ENCODE peak calls at places on chromosome 22, in eight cellular contexts. One of them, this sample, is unnamed.
A peak's percentile ranks its signal among the peaks of the same experiment; 100 is the strongest.

GRCh38 chr22:41382098-41382578 is 396 bp downstream of the TEF start:
- DNase-seq in fibroblast of the aortic adventitia: peak; percentile 51
- DNase-seq in HFFc6: no peak
- DNase-seq in fibroblast of pulmonary artery: peak; percentile 41
- DNase-seq in A549: peak; percentile 29
- DNase-seq in nephron progenitor cell: peak; percentile 83
- DNase-seq in GM23338: peak; percentile 73
- DNase-seq in glutamatergic neuron: peak; percentile 87
- DNase-seq in this sample: peak; percentile 69

GRCh38 chr22:17862646-17863181 is 88.4 kb upstream of the BID start:
- DNase-seq in GM23338: no peak
- DNase-seq in fibroblast of pulmonary artery: no peak
- DNase-seq in A549: no peak
- DNase-seq in HFFc6: no peak
- DNase-seq in nephron progenitor cell: no peak
- DNase-seq in fibroblast of the aortic adventitia: no peak
- DNase-seq in glutamatergic neuron: no peak
- DNase-seq in this sample: no peak

GRCh38 chr22:47692811-47693210 is 930.4 kb downstream of the TBC1D22A start:
- DNase-seq in glutamatergic neuron: no peak
- DNase-seq in GM23338: no peak
- DNase-seq in fibroblast of pulmonary artery: no peak
- DNase-seq in fibroblast of the aortic adventitia: no peak
- DNase-seq in A549: no peak
- DNase-seq in HFFc6: no peak
- DNase-seq in nephron progenitor cell: no peak
- DNase-seq in this sample: no peak

GRCh38 chr22:49090853-49091135 is 736.9 kb downstream of the BRD1 start:
- DNase-seq in fibroblast of pulmonary artery: no peak
- DNase-seq in GM23338: no peak
- DNase-seq in fibroblast of the aortic adventitia: no peak
- DNase-seq in HFFc6: no peak
- DNase-seq in A549: no peak
- DNase-seq in glutamatergic neuron: no peak
- DNase-seq in nephron progenitor cell: no peak
- DNase-seq in this sample: no peak

GRCh38 chr22:36900225-36900624 is 13.2 kb upstream of the CSF2RB start:
- DNase-seq in fibroblast of pulmonary artery: no peak
- DNase-seq in glutamatergic neuron: no peak
- DNase-seq in HFFc6: no peak
- DNase-seq in GM23338: no peak
- DNase-seq in fibroblast of the aortic adventitia: no peak
- DNase-seq in A549: no peak
- DNase-seq in nephron progenitor cell: no peak
- DNase-seq in this sample: no peak

GRCh38 chr22:25726241-25726640 is 15.7 kb upstream of the MYO18B start:
- DNase-seq in nephron progenitor cell: no peak
- DNase-seq in A549: no peak
- DNase-seq in glutamatergic neuron: no peak
- DNase-seq in fibroblast of the aortic adventitia: peak; percentile 36
- DNase-seq in fibroblast of pulmonary artery: peak; percentile 6
- DNase-seq in GM23338: no peak
- DNase-seq in HFFc6: no peak
- DNase-seq in this sample: no peak

GRCh38 chr22:28029201-28029948 is 110.3 kb upstream of the PITPNB start:
- DNase-seq in nephron progenitor cell: peak; percentile 49
- DNase-seq in fibroblast of pulmonary artery: peak; percentile 90
- DNase-seq in fibroblast of the aortic adventitia: peak; percentile 82
- DNase-seq in GM23338: peak; percentile 24
- DNase-seq in A549: peak; percentile 35
- DNase-seq in glutamatergic neuron: no peak
- DNase-seq in HFFc6: no peak
- DNase-seq in this sample: no peak

GRCh38 chr22:44994399-44995281 is 15.2 kb downstream of the PHF21B start:
- DNase-seq in GM23338: no peak
- DNase-seq in glutamatergic neuron: no peak
- DNase-seq in fibroblast of the aortic adventitia: no peak
- DNase-seq in fibroblast of pulmonary artery: no peak
- DNase-seq in A549: no peak
- DNase-seq in HFFc6: no peak
- DNase-seq in nephron progenitor cell: no peak
- DNase-seq in this sample: no peak

GRCh38 chr22:50525991-50526848 is 822 bp upstream of the SCO2 start:
- DNase-seq in fibroblast of pulmonary artery: peak; percentile 79
- DNase-seq in GM23338: peak; percentile 75
- DNase-seq in glutamatergic neuron: peak; percentile 91
- DNase-seq in nephron progenitor cell: peak; percentile 84
- DNase-seq in A549: peak; percentile 74
- DNase-seq in HFFc6: peak; percentile 44
- DNase-seq in fibroblast of the aortic adventitia: peak; percentile 64
- DNase-seq in this sample: peak; percentile 67

GRCh38 chr22:33024626-33025025 is 33.6 kb downstream of the SYN3 start:
- DNase-seq in glutamatergic neuron: no peak
- DNase-seq in A549: no peak
- DNase-seq in fibroblast of pulmonary artery: peak; percentile 40
- DNase-seq in GM23338: no peak
- DNase-seq in fibroblast of the aortic adventitia: no peak
- DNase-seq in nephron progenitor cell: no peak
- DNase-seq in HFFc6: no peak
- DNase-seq in this sample: no peak

GRCh38 chr22:41288245-41288946 is 2.4 kb upstream of the RANGAP1 start:
- DNase-seq in GM23338: peak; percentile 41
- DNase-seq in HFFc6: peak; percentile 76
- DNase-seq in fibroblast of the aortic adventitia: peak; percentile 82
- DNase-seq in nephron progenitor cell: no peak
- DNase-seq in fibroblast of pulmonary artery: peak; percentile 71
- DNase-seq in glutamatergic neuron: no peak
- DNase-seq in A549: peak; percentile 79
- DNase-seq in this sample: no peak

GRCh38 chr22:21697021-21697771 is 31.4 kb downstream of the PPIL2 start:
- DNase-seq in fibroblast of the aortic adventitia: no peak
- DNase-seq in fibroblast of pulmonary artery: no peak
- DNase-seq in nephron progenitor cell: no peak
- DNase-seq in glutamatergic neuron: no peak
- DNase-seq in A549: no peak
- DNase-seq in GM23338: no peak
- DNase-seq in HFFc6: no peak
- DNase-seq in this sample: no peak

GRCh38 chr22:44051961-44052360 is 27.9 kb downstream of the PARVB start:
- DNase-seq in glutamatergic neuron: no peak
- DNase-seq in GM23338: no peak
- DNase-seq in fibroblast of the aortic adventitia: no peak
- DNase-seq in A549: no peak
- DNase-seq in HFFc6: no peak
- DNase-seq in nephron progenitor cell: no peak
- DNase-seq in fibroblast of pulmonary artery: no peak
- DNase-seq in this sample: no peak

GRCh38 chr22:43183496-43184263 is 3.3 kb downstream of the TTLL12 start:
- DNase-seq in fibroblast of pulmonary artery: peak; percentile 90
- DNase-seq in glutamatergic neuron: no peak
- DNase-seq in nephron progenitor cell: no peak
- DNase-seq in HFFc6: no peak
- DNase-seq in A549: no peak
- DNase-seq in fibroblast of the aortic adventitia: peak; percentile 40
- DNase-seq in GM23338: no peak
- DNase-seq in this sample: no peak

GRCh38 chr22:23750374-23750743 is 553 bp downstream of the ZNF70 start:
- DNase-seq in nephron progenitor cell: no peak
- DNase-seq in HFFc6: no peak
- DNase-seq in A549: no peak
- DNase-seq in fibroblast of pulmonary artery: no peak
- DNase-seq in GM23338: no peak
- DNase-seq in glutamatergic neuron: no peak
- DNase-seq in fibroblast of the aortic adventitia: peak; percentile 46
- DNase-seq in this sample: no peak

GRCh38 chr22:23749747-23750373 is 1.1 kb downstream of the ZNF70 start:
- DNase-seq in glutamatergic neuron: no peak
- DNase-seq in nephron progenitor cell: no peak
- DNase-seq in fibroblast of pulmonary artery: peak; percentile 33
- DNase-seq in fibroblast of the aortic adventitia: peak; percentile 91
- DNase-seq in HFFc6: no peak
- DNase-seq in A549: no peak
- DNase-seq in GM23338: no peak
- DNase-seq in this sample: no peak

GRCh38 chr22:23751441-23751996 is 607 bp upstream of the ZNF70 start:
- DNase-seq in glutamatergic neuron: no peak
- DNase-seq in nephron progenitor cell: peak; percentile 41
- DNase-seq in GM23338: peak; percentile 69
- DNase-seq in fibroblast of pulmonary artery: no peak
- DNase-seq in A549: peak; percentile 58
- DNase-seq in HFFc6: no peak
- DNase-seq in fibroblast of the aortic adventitia: no peak
- DNase-seq in this sample: no peak

GRCh38 chr22:23752090-23752691 is 1.3 kb upstream of the ZNF70 start:
- DNase-seq in fibroblast of the aortic adventitia: no peak
- DNase-seq in glutamatergic neuron: no peak
- DNase-seq in HFFc6: no peak
- DNase-seq in GM23338: no peak
- DNase-seq in fibroblast of pulmonary artery: no peak
- DNase-seq in A549: peak; percentile 20
- DNase-seq in nephron progenitor cell: no peak
- DNase-seq in this sample: no peak

DNA sequence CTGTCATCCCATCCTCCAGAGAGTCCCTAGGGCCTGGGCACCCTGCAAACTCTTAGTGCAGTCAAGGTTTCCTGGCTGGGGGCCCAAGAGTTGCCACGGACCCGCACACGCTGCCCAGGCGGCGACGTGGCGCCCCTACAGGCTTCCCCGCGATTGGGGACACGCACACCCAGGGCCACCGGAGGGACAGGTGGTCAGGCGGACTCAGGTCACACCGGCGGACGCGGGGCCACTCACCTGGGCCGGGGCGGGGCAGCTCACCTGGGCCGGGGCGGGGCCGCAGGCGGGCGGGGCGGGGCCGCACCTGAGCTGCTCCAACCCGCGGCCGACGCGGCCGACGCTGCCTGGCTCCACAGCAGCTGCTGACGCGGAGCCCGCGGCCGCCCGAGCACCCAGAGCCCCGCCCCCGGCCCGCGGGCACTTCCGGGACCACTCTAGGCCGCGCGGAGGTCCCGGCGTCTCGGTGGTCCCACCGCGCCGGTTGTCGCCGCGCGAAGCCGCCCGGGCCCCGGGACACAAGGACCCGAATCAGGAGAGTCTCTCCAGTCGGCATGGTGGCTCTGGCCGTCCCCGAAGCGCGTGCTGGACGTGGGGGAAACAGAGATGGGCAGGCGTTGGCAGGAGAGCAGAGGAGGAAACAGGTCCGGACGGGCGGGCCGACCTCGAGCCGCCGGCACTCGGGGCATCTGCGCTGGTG is at the start of gene ZNF70:
- DNase-seq in nephron progenitor cell: peak; percentile 89
- DNase-seq in fibroblast of pulmonary artery: peak; percentile 72
- DNase-seq in fibroblast of the aortic adventitia: peak; percentile 66
- DNase-seq in A549: peak; percentile 82
- DNase-seq in GM23338: peak; percentile 96
- DNase-seq in glutamatergic neuron: peak; percentile 87
- DNase-seq in HFFc6: peak; percentile 37
- DNase-seq in this sample: peak; percentile 74
- TF ChIP-seq CTCF in nephron progenitor cell: no peak
- TF ChIP-seq CTCF in fibroblast of pulmonary artery: no peak
- TF ChIP-seq CTCF in fibroblast of the aortic adventitia: peak; percentile 9
- TF ChIP-seq CTCF in A549: peak; percentile 10
- TF ChIP-seq CTCF in GM23338: no peak
- TF ChIP-seq CTCF in glutamatergic neuron: no peak
- TF ChIP-seq CTCF in HFFc6: peak; percentile 58
- TF ChIP-seq CTCF in this sample: peak; percentile 37

GRCh38 chr22:20027966-20028854 is 7.3 kb downstream of the TANGO2 start:
- DNase-seq in nephron progenitor cell: no peak
- DNase-seq in A549: peak; percentile 15
- DNase-seq in glutamatergic neuron: peak; percentile 25
- DNase-seq in HFFc6: peak; percentile 14
- DNase-seq in fibroblast of the aortic adventitia: peak; percentile 28
- DNase-seq in GM23338: no peak
- DNase-seq in fibroblast of pulmonary artery: peak; percentile 37
- DNase-seq in this sample: no peak
- TF ChIP-seq CTCF in nephron progenitor cell: no peak
- TF ChIP-seq CTCF in A549: peak; percentile 17
- TF ChIP-seq CTCF in glutamatergic neuron: peak; percentile 53
- TF ChIP-seq CTCF in HFFc6: peak; percentile 69
- TF ChIP-seq CTCF in fibroblast of the aortic adventitia: peak; percentile 49
- TF ChIP-seq CTCF in GM23338: peak; percentile 27
- TF ChIP-seq CTCF in fibroblast of pulmonary artery: peak; percentile 45
- TF ChIP-seq CTCF in this sample: peak; percentile 48

DNA sequence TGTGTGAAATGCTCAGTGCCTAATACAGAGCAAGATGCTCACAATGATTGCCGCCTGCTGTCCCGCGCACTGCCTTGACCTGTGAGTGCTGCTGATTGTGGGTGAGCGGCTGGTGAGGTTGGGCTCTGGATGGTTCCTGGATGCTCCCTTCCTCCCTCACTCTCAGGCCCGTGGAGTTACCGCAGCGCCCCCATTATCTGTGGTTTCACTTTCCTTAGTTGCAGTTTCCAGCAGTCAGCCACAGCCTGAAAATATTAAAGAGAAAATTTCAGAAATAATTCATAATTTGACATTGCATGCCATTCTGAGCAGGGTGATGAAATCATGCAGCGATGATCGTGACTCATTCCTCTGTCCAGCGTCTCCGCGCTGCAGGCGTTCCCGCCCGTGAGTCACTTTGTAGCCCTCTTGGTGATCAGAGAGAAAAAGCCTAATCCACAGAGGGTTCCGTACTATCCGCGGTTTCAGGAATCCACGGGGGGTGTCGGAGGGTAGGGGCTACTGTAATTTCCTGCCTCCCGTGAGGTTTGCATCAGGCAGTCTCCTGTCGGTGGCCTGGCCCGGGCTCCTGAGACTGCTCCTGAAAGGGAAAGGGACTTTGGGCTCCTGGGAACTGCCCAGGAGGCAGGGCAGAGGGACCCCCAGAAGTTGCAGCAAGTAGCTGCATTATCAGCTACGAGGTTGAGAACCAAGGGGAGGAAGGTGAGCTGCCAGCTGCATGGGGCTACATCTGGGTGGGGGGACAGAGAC is 10.6 kb downstream of the RPL3 start:
- DNase-seq in GM23338: peak; percentile 48
- DNase-seq in HFFc6: peak; percentile 90
- DNase-seq in fibroblast of pulmonary artery: peak; percentile 96
- DNase-seq in nephron progenitor cell: no peak
- DNase-seq in fibroblast of the aortic adventitia: peak; percentile 95
- DNase-seq in A549: peak; percentile 78
- DNase-seq in glutamatergic neuron: no peak
- DNase-seq in this sample: no peak
- TF ChIP-seq CTCF in GM23338: peak; percentile 52
- TF ChIP-seq CTCF in HFFc6: peak; percentile 32
- TF ChIP-seq CTCF in fibroblast of pulmonary artery: peak; percentile 13
- TF ChIP-seq CTCF in nephron progenitor cell: no peak
- TF ChIP-seq CTCF in fibroblast of the aortic adventitia: peak; percentile 24
- TF ChIP-seq CTCF in A549: no peak
- TF ChIP-seq CTCF in glutamatergic neuron: no peak
- TF ChIP-seq CTCF in this sample: no peak

DNA sequence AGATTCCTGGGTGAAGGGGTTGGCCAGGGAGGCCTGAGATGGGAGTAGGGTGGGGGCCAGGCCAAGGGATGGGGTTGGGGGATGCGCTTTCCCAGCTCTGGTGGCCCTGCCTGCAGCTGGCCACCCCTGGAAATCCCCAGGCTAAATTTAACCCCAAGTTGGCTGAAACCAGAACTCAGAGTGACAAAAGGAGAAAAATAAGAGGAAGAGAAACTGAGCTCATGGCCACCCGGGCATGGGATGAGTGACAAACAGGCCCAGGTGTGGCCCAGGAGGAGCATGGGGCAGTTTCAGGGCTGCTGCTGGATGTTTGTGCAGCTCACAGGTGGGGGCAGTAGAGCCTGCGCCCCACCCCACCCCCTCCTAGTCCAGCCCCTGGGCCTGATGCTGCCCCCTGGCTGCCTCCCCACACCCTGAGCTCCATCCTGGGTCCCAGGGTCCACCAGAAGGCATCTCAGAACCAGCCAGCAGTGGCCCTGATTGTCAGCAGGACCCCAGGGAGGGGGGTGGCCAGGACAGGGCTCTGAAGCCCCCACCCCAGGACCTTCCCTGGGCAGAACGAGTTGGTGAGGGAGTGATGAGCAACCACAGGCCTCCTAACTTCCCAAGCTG is 48.0 kb downstream of the IGLL5 start:
- DNase-seq in A549: no peak
- DNase-seq in GM23338: peak; percentile 24
- DNase-seq in fibroblast of the aortic adventitia: no peak
- DNase-seq in nephron progenitor cell: no peak
- DNase-seq in HFFc6: no peak
- DNase-seq in fibroblast of pulmonary artery: no peak
- DNase-seq in glutamatergic neuron: no peak
- DNase-seq in this sample: no peak
- TF ChIP-seq CTCF in A549: no peak
- TF ChIP-seq CTCF in GM23338: peak; percentile 48
- TF ChIP-seq CTCF in fibroblast of the aortic adventitia: no peak
- TF ChIP-seq CTCF in nephron progenitor cell: no peak
- TF ChIP-seq CTCF in HFFc6: peak; percentile 49
- TF ChIP-seq CTCF in fibroblast of pulmonary artery: no peak
- TF ChIP-seq CTCF in glutamatergic neuron: peak; percentile 13
- TF ChIP-seq CTCF in this sample: no peak

This sample was measured in neural crest cell.